ENCODE peak calls at places on chromosomes 2 and 18, in seven cellular contexts. One of them, this sample, is unnamed.

GRCh38 chr2:29238497-29238896 is 123.3 kb downstream of the CLIP4 start:
- DNase-seq in left ventricle myocardium inferior: no peak
- DNase-seq in HFF-Myc: no peak
- DNase-seq in mucosa of descending colon: peak
- DNase-seq in effector memory CD4-positive, alpha-beta T cell: no peak
- DNase-seq in fibroblast of pulmonary artery: peak
- DNase-seq in CD4-positive, CD25-positive, alpha-beta regulatory T cell: no peak
- DNase-seq in this sample: no peak

GRCh38 chr18:76357174-76357573 is 137.9 kb downstream of the ZNF516 start:
- DNase-seq in left ventricle myocardium inferior: no peak
- DNase-seq in HFF-Myc: no peak
- DNase-seq in mucosa of descending colon: no peak
- DNase-seq in effector memory CD4-positive, alpha-beta T cell: no peak
- DNase-seq in fibroblast of pulmonary artery: no peak
- DNase-seq in CD4-positive, CD25-positive, alpha-beta regulatory T cell: no peak
- DNase-seq in this sample: no peak

GRCh38 chr2:20992201-20992711 is 51.6 kb downstream of the APOB start:
- DNase-seq in left ventricle myocardium inferior: no peak
- DNase-seq in HFF-Myc: no peak
- DNase-seq in mucosa of descending colon: no peak
- DNase-seq in effector memory CD4-positive, alpha-beta T cell: no peak
- DNase-seq in fibroblast of pulmonary artery: no peak
- DNase-seq in CD4-positive, CD25-positive, alpha-beta regulatory T cell: no peak
- DNase-seq in this sample: no peak

GRCh38 chr2:117613101-117613500 is 201.4 kb upstream of the DDX18 start:
- DNase-seq in left ventricle myocardium inferior: no peak
- DNase-seq in HFF-Myc: no peak
- DNase-seq in mucosa of descending colon: no peak
- DNase-seq in effector memory CD4-positive, alpha-beta T cell: no peak
- DNase-seq in fibroblast of pulmonary artery: no peak
- DNase-seq in CD4-positive, CD25-positive, alpha-beta regulatory T cell: no peak
- DNase-seq in this sample: no peak

GRCh38 chr2:176056411-176056810 is 27.4 kb downstream of the EVX2 start:
- DNase-seq in left ventricle myocardium inferior: no peak
- DNase-seq in HFF-Myc: no peak
- DNase-seq in mucosa of descending colon: no peak
- DNase-seq in effector memory CD4-positive, alpha-beta T cell: no peak
- DNase-seq in fibroblast of pulmonary artery: no peak
- DNase-seq in CD4-positive, CD25-positive, alpha-beta regulatory T cell: no peak
- DNase-seq in this sample: no peak

GRCh38 chr2:218733615-218734021 is 23.0 kb downstream of the TTLL4 start:
- DNase-seq in left ventricle myocardium inferior: no peak
- DNase-seq in HFF-Myc: no peak
- DNase-seq in mucosa of descending colon: peak
- DNase-seq in effector memory CD4-positive, alpha-beta T cell: no peak
- DNase-seq in fibroblast of pulmonary artery: peak
- DNase-seq in CD4-positive, CD25-positive, alpha-beta regulatory T cell: no peak
- DNase-seq in this sample: peak

GRCh38 chr18:42401131-42401673 is 446.2 kb downstream of the PIK3C3 start:
- DNase-seq in left ventricle myocardium inferior: no peak
- DNase-seq in HFF-Myc: no peak
- DNase-seq in mucosa of descending colon: no peak
- DNase-seq in effector memory CD4-positive, alpha-beta T cell: no peak
- DNase-seq in fibroblast of pulmonary artery: no peak
- DNase-seq in CD4-positive, CD25-positive, alpha-beta regulatory T cell: no peak
- DNase-seq in this sample: no peak

GRCh38 chr2:98009887-98010760 is 14.4 kb upstream of the TMEM131 start:
- DNase-seq in left ventricle myocardium inferior: no peak
- DNase-seq in HFF-Myc: no peak
- DNase-seq in mucosa of descending colon: no peak
- DNase-seq in effector memory CD4-positive, alpha-beta T cell: no peak
- DNase-seq in fibroblast of pulmonary artery: peak
- DNase-seq in CD4-positive, CD25-positive, alpha-beta regulatory T cell: no peak
- DNase-seq in this sample: no peak

GRCh38 chr2:226705133-226705886 is 94.3 kb downstream of the IRS1 start:
- DNase-seq in left ventricle myocardium inferior: no peak
- DNase-seq in HFF-Myc: no peak
- DNase-seq in mucosa of descending colon: no peak
- DNase-seq in effector memory CD4-positive, alpha-beta T cell: no peak
- DNase-seq in fibroblast of pulmonary artery: no peak
- DNase-seq in CD4-positive, CD25-positive, alpha-beta regulatory T cell: no peak
- DNase-seq in this sample: no peak

GRCh38 chr18:26792661-26793060 is 72.8 kb downstream of the AQP4 start:
- DNase-seq in left ventricle myocardium inferior: no peak
- DNase-seq in HFF-Myc: no peak
- DNase-seq in mucosa of descending colon: no peak
- DNase-seq in effector memory CD4-positive, alpha-beta T cell: no peak
- DNase-seq in fibroblast of pulmonary artery: peak
- DNase-seq in CD4-positive, CD25-positive, alpha-beta regulatory T cell: no peak
- DNase-seq in this sample: no peak

GRCh38 chr2:230821261-230821990 is 43.3 kb upstream of the ITM2C start:
- DNase-seq in left ventricle myocardium inferior: no peak
- DNase-seq in HFF-Myc: no peak
- DNase-seq in mucosa of descending colon: no peak
- DNase-seq in effector memory CD4-positive, alpha-beta T cell: no peak
- DNase-seq in fibroblast of pulmonary artery: no peak
- DNase-seq in CD4-positive, CD25-positive, alpha-beta regulatory T cell: no peak
- DNase-seq in this sample: no peak

GRCh38 chr2:126891681-126892500 is 6.8 kb upstream of the TEX51 start:
- DNase-seq in left ventricle myocardium inferior: no peak
- DNase-seq in HFF-Myc: no peak
- DNase-seq in mucosa of descending colon: no peak
- DNase-seq in effector memory CD4-positive, alpha-beta T cell: no peak
- DNase-seq in fibroblast of pulmonary artery: no peak
- DNase-seq in CD4-positive, CD25-positive, alpha-beta regulatory T cell: no peak
- DNase-seq in this sample: no peak

GRCh38 chr18:7926526-7926925 is 359.4 kb downstream of the PTPRM start:
- DNase-seq in left ventricle myocardium inferior: no peak
- DNase-seq in HFF-Myc: no peak
- DNase-seq in mucosa of descending colon: peak
- DNase-seq in effector memory CD4-positive, alpha-beta T cell: no peak
- DNase-seq in fibroblast of pulmonary artery: no peak
- DNase-seq in CD4-positive, CD25-positive, alpha-beta regulatory T cell: no peak
- DNase-seq in this sample: no peak

GRCh38 chr2:45892236-45892701 is 240.8 kb downstream of the PRKCE start:
- DNase-seq in left ventricle myocardium inferior: no peak
- DNase-seq in HFF-Myc: no peak
- DNase-seq in mucosa of descending colon: no peak
- DNase-seq in effector memory CD4-positive, alpha-beta T cell: no peak
- DNase-seq in fibroblast of pulmonary artery: peak
- DNase-seq in CD4-positive, CD25-positive, alpha-beta regulatory T cell: no peak
- DNase-seq in this sample: no peak

GRCh38 chr2:152594792-152595191 is 122.5 kb downstream of the PRPF40A start:
- DNase-seq in left ventricle myocardium inferior: no peak
- DNase-seq in HFF-Myc: no peak
- DNase-seq in mucosa of descending colon: no peak
- DNase-seq in effector memory CD4-positive, alpha-beta T cell: no peak
- DNase-seq in fibroblast of pulmonary artery: peak
- DNase-seq in CD4-positive, CD25-positive, alpha-beta regulatory T cell: no peak
- DNase-seq in this sample: peak

GRCh38 chr2:88227446-88227845 is 57.3 kb downstream of the THNSL2 start:
- DNase-seq in left ventricle myocardium inferior: no peak
- DNase-seq in HFF-Myc: no peak
- DNase-seq in mucosa of descending colon: no peak
- DNase-seq in effector memory CD4-positive, alpha-beta T cell: no peak
- DNase-seq in fibroblast of pulmonary artery: no peak
- DNase-seq in CD4-positive, CD25-positive, alpha-beta regulatory T cell: no peak
- DNase-seq in this sample: peak

GRCh38 chr18:31274915-31275314 is 43.0 kb upstream of the DSG1 start:
- DNase-seq in left ventricle myocardium inferior: peak
- DNase-seq in HFF-Myc: no peak
- DNase-seq in mucosa of descending colon: peak
- DNase-seq in effector memory CD4-positive, alpha-beta T cell: no peak
- DNase-seq in fibroblast of pulmonary artery: peak
- DNase-seq in CD4-positive, CD25-positive, alpha-beta regulatory T cell: no peak
- DNase-seq in this sample: peak

GRCh38 chr2:222024934-222025890 is 273.6 kb downstream of the PAX3 start:
- DNase-seq in left ventricle myocardium inferior: no peak
- DNase-seq in HFF-Myc: peak
- DNase-seq in mucosa of descending colon: peak
- DNase-seq in effector memory CD4-positive, alpha-beta T cell: no peak
- DNase-seq in fibroblast of pulmonary artery: peak
- DNase-seq in CD4-positive, CD25-positive, alpha-beta regulatory T cell: no peak
- DNase-seq in this sample: no peak

GRCh38 chr2:24881623-24882022 is 38.4 kb downstream of the ADCY3 start:
- DNase-seq in left ventricle myocardium inferior: no peak
- DNase-seq in HFF-Myc: no peak
- DNase-seq in mucosa of descending colon: no peak
- DNase-seq in effector memory CD4-positive, alpha-beta T cell: no peak
- DNase-seq in fibroblast of pulmonary artery: no peak
- DNase-seq in CD4-positive, CD25-positive, alpha-beta regulatory T cell: no peak
- DNase-seq in this sample: no peak

DNA sequence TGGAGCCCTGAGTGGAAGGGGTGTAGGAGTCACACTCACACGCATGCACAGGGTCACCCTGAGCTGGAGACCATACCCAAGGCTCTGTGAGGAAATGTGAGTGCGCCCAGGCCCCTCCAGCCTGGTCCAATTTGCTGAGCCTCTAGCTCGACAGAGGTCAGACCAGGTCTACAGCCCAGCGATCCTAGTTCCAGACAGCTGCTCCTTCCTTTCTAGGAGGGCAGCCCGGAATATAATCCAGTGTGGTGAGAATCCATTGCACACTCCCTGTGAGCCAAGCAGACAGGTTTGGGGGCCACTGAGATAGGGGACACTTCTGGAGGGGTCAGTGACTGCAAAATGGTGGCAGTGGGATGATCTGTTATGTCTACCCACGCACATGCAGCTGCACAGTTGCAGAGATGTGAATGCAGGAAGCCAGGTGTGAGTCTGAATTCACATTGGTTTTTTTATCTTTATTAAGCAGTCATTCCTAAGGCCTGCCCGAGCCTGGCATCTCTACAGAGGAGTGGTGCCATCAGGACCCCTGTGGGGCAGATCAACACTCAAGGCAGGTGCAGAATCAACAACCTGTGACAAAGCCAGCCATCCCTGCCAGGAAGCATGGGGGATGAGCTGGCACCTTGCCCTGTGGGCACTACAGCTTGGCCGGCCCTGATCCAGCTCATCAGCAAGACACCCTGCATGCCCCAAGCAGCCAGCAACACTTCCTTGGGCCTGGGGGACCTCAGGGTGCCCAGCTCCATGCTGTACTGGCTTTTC is at the start of gene GPR148:
- DNase-seq in left ventricle myocardium inferior: no peak
- DNase-seq in HFF-Myc: no peak
- DNase-seq in mucosa of descending colon: no peak
- DNase-seq in effector memory CD4-positive, alpha-beta T cell: no peak
- DNase-seq in fibroblast of pulmonary artery: no peak
- DNase-seq in CD4-positive, CD25-positive, alpha-beta regulatory T cell: peak
- DNase-seq in this sample: no peak
- H3K4me3 ChIP-seq in left ventricle myocardium inferior: peak
- H3K4me3 ChIP-seq in HFF-Myc: peak
- H3K4me3 ChIP-seq in mucosa of descending colon: no peak
- H3K4me3 ChIP-seq in effector memory CD4-positive, alpha-beta T cell: peak
- H3K4me3 ChIP-seq in fibroblast of pulmonary artery: no peak
- H3K4me3 ChIP-seq in CD4-positive, CD25-positive, alpha-beta regulatory T cell: peak
- H3K4me3 ChIP-seq in this sample: peak

GRCh38 chr2:9897331-9897737 is 54.1 kb downstream of the TAF1B start:
- DNase-seq in left ventricle myocardium inferior: peak
- DNase-seq in HFF-Myc: peak
- DNase-seq in mucosa of descending colon: peak
- DNase-seq in effector memory CD4-positive, alpha-beta T cell: no peak
- DNase-seq in fibroblast of pulmonary artery: peak
- DNase-seq in CD4-positive, CD25-positive, alpha-beta regulatory T cell: no peak
- DNase-seq in this sample: peak

GRCh38 chr2:9892236-9892635 is 49.0 kb downstream of the TAF1B start:
- DNase-seq in left ventricle myocardium inferior: no peak
- DNase-seq in HFF-Myc: no peak
- DNase-seq in mucosa of descending colon: no peak
- DNase-seq in effector memory CD4-positive, alpha-beta T cell: no peak
- DNase-seq in fibroblast of pulmonary artery: no peak
- DNase-seq in CD4-positive, CD25-positive, alpha-beta regulatory T cell: no peak
- DNase-seq in this sample: no peak

GRCh38 chr2:9897796-9898195 is 53.7 kb upstream of the GRHL1 start:
- DNase-seq in left ventricle myocardium inferior: no peak
- DNase-seq in HFF-Myc: no peak
- DNase-seq in mucosa of descending colon: no peak
- DNase-seq in effector memory CD4-positive, alpha-beta T cell: no peak
- DNase-seq in fibroblast of pulmonary artery: peak
- DNase-seq in CD4-positive, CD25-positive, alpha-beta regulatory T cell: no peak
- DNase-seq in this sample: no peak

GRCh38 chr2:9895669-9896068 is 52.4 kb downstream of the TAF1B start:
- DNase-seq in left ventricle myocardium inferior: no peak
- DNase-seq in HFF-Myc: no peak
- DNase-seq in mucosa of descending colon: no peak
- DNase-seq in effector memory CD4-positive, alpha-beta T cell: no peak
- DNase-seq in fibroblast of pulmonary artery: no peak
- DNase-seq in CD4-positive, CD25-positive, alpha-beta regulatory T cell: peak
- DNase-seq in this sample: no peak

DNA sequence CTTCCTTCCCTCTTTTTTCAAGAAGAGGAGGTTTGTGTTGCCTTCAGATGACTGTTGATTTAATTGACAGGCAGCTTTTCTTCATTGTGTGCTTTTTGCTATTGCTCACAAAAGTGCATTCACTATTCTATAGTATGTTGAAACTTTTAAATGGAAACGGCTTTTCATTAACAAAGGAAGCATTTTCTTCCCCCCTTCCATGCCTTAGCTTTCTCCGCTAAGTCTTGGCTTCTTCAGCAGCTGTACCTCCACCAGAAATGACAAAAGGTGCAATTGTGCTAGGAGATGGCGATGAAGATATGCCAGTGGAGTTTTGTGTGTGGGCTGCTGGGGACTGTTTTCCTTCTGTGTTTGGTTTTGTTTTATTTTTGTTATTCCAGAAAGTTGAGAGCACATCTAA is 52.9 kb downstream of the TAF1B start:
- DNase-seq in left ventricle myocardium inferior: no peak
- DNase-seq in HFF-Myc: no peak
- DNase-seq in mucosa of descending colon: no peak
- DNase-seq in effector memory CD4-positive, alpha-beta T cell: no peak
- DNase-seq in fibroblast of pulmonary artery: no peak
- DNase-seq in CD4-positive, CD25-positive, alpha-beta regulatory T cell: no peak
- DNase-seq in this sample: no peak
- H3K4me3 ChIP-seq in left ventricle myocardium inferior: no peak
- H3K4me3 ChIP-seq in HFF-Myc: no peak
- H3K4me3 ChIP-seq in mucosa of descending colon: no peak
- H3K4me3 ChIP-seq in effector memory CD4-positive, alpha-beta T cell: no peak
- H3K4me3 ChIP-seq in fibroblast of pulmonary artery: no peak
- H3K4me3 ChIP-seq in CD4-positive, CD25-positive, alpha-beta regulatory T cell: peak
- H3K4me3 ChIP-seq in this sample: no peak

DNA sequence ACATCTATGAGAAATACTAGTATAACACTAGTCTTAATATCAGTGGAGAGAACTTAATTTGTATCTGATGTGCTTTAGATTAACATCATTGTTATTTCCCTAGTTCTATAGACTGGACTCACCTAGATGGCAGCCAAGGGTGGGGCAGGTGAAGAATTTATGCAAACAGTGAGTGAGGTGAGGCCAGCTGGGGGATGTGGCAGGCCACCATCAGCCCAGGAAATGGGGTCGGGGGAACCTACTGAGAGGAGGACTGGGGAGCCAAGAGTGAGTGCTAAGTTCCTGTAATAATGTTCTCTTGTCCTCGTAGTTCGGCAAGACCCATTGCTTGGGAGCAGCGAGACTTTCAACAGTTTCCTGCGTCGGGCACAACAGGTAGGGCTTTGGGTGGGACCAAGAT is 2.5 kb downstream of the SNX17 start:
- DNase-seq in left ventricle myocardium inferior: no peak
- DNase-seq in HFF-Myc: no peak
- DNase-seq in mucosa of descending colon: no peak
- DNase-seq in effector memory CD4-positive, alpha-beta T cell: no peak
- DNase-seq in fibroblast of pulmonary artery: no peak
- DNase-seq in CD4-positive, CD25-positive, alpha-beta regulatory T cell: no peak
- DNase-seq in this sample: no peak
- H3K4me3 ChIP-seq in left ventricle myocardium inferior: no peak
- H3K4me3 ChIP-seq in HFF-Myc: no peak
- H3K4me3 ChIP-seq in mucosa of descending colon: no peak
- H3K4me3 ChIP-seq in effector memory CD4-positive, alpha-beta T cell: no peak
- H3K4me3 ChIP-seq in fibroblast of pulmonary artery: no peak
- H3K4me3 ChIP-seq in CD4-positive, CD25-positive, alpha-beta regulatory T cell: peak
- H3K4me3 ChIP-seq in this sample: no peak

GRCh38 chr2:133489641-133490411 is 78.4 kb downstream of the NCKAP5 start:
- DNase-seq in left ventricle myocardium inferior: peak
- DNase-seq in HFF-Myc: no peak
- DNase-seq in mucosa of descending colon: peak
- DNase-seq in effector memory CD4-positive, alpha-beta T cell: no peak
- DNase-seq in fibroblast of pulmonary artery: peak
- DNase-seq in CD4-positive, CD25-positive, alpha-beta regulatory T cell: no peak
- DNase-seq in this sample: peak
- H3K4me3 ChIP-seq in left ventricle myocardium inferior: no peak
- H3K4me3 ChIP-seq in HFF-Myc: no peak
- H3K4me3 ChIP-seq in mucosa of descending colon: no peak
- H3K4me3 ChIP-seq in effector memory CD4-positive, alpha-beta T cell: no peak
- H3K4me3 ChIP-seq in fibroblast of pulmonary artery: no peak
- H3K4me3 ChIP-seq in CD4-positive, CD25-positive, alpha-beta regulatory T cell: no peak
- H3K4me3 ChIP-seq in this sample: no peak

This sample was measured in skeletal muscle cell.